ENCODE peak calls at places on chromosomes 6 and 20, in five cellular contexts. One of them, this sample, is unnamed.

GRCh38 chr6:145878591-145879295 is 64.1 kb upstream of the FBXO30 start:
- DNase-seq in GM23248: peak; percentile 55
- DNase-seq in Panc1: no peak
- DNase-seq in aorta: no peak
- DNase-seq in upper lobe of right lung: no peak
- DNase-seq in this sample: no peak

GRCh38 chr6:22636450-22636849 is 67.1 kb downstream of the HDGFL1 start:
- DNase-seq in GM23248: no peak
- DNase-seq in Panc1: no peak
- DNase-seq in aorta: no peak
- DNase-seq in upper lobe of right lung: no peak
- DNase-seq in this sample: no peak

GRCh38 chr6:109379706-109380105 is 2.6 kb downstream of the CD164 start:
- DNase-seq in GM23248: peak; percentile 61
- DNase-seq in Panc1: no peak
- DNase-seq in aorta: no peak
- DNase-seq in upper lobe of right lung: no peak
- DNase-seq in this sample: no peak

GRCh38 chr20:4406627-4407026 is 315.1 kb upstream of the PRND start:
- DNase-seq in GM23248: peak; percentile 96
- DNase-seq in Panc1: no peak
- DNase-seq in aorta: no peak
- DNase-seq in upper lobe of right lung: no peak
- DNase-seq in this sample: peak; percentile 64

GRCh38 chr6:18235524-18235923 is 28.8 kb downstream of the DEK start:
- DNase-seq in GM23248: no peak
- DNase-seq in Panc1: no peak
- DNase-seq in aorta: no peak
- DNase-seq in upper lobe of right lung: no peak
- DNase-seq in this sample: no peak

GRCh38 chr20:11676618-11677289 is 240.9 kb upstream of the BTBD3 start:
- DNase-seq in GM23248: peak; percentile 68
- DNase-seq in Panc1: peak; percentile 8
- DNase-seq in aorta: no peak
- DNase-seq in upper lobe of right lung: no peak
- DNase-seq in this sample: no peak

GRCh38 chr6:6559994-6560393 is 28.5 kb upstream of the LY86 start:
- DNase-seq in GM23248: no peak
- DNase-seq in Panc1: no peak
- DNase-seq in aorta: no peak
- DNase-seq in upper lobe of right lung: no peak
- DNase-seq in this sample: no peak

GRCh38 chr6:101830501-101831031 is 437.1 kb downstream of the GRIK2 start:
- DNase-seq in GM23248: peak; percentile 40
- DNase-seq in Panc1: no peak
- DNase-seq in aorta: no peak
- DNase-seq in upper lobe of right lung: no peak
- DNase-seq in this sample: peak; percentile 5

GRCh38 chr6:132830236-132830799 is 15.9 kb downstream of the RPS12 start:
- DNase-seq in GM23248: peak; percentile 69
- DNase-seq in Panc1: no peak
- DNase-seq in aorta: no peak
- DNase-seq in upper lobe of right lung: no peak
- DNase-seq in this sample: no peak

GRCh38 chr6:113734886-113735481 is 122.2 kb upstream of the MARCKS start:
- DNase-seq in GM23248: peak; percentile 60
- DNase-seq in Panc1: no peak
- DNase-seq in aorta: no peak
- DNase-seq in upper lobe of right lung: no peak
- DNase-seq in this sample: peak; percentile 24

GRCh38 chr6:4464638-4465037 is 311.6 kb upstream of the CDYL start:
- DNase-seq in GM23248: no peak
- DNase-seq in Panc1: no peak
- DNase-seq in aorta: no peak
- DNase-seq in upper lobe of right lung: no peak
- DNase-seq in this sample: no peak

GRCh38 chr6:160118620-160119234 is 2.9 kb upstream of the SLC22A1 start:
- DNase-seq in GM23248: no peak
- DNase-seq in Panc1: no peak
- DNase-seq in aorta: no peak
- DNase-seq in upper lobe of right lung: peak; percentile 45
- DNase-seq in this sample: no peak

GRCh38 chr6:7617954-7618764 is 28.2 kb downstream of the SNRNP48 start:
- DNase-seq in GM23248: peak; percentile 94
- DNase-seq in Panc1: no peak
- DNase-seq in aorta: peak; percentile 75
- DNase-seq in upper lobe of right lung: peak; percentile 73
- DNase-seq in this sample: peak; percentile 80

GRCh38 chr20:21504323-21504722 is 9.5 kb downstream of the NKX2-2 start:
- DNase-seq in GM23248: no peak
- DNase-seq in Panc1: no peak
- DNase-seq in aorta: no peak
- DNase-seq in upper lobe of right lung: no peak
- DNase-seq in this sample: no peak

GRCh38 chr6:127118505-127119360 is at the start of gene RSPO3:
- DNase-seq in GM23248: peak; percentile 71
- DNase-seq in Panc1: no peak
- DNase-seq in aorta: peak; percentile 43
- DNase-seq in upper lobe of right lung: peak; percentile 70
- DNase-seq in this sample: no peak

GRCh38 chr20:33442136-33443005 is 1.2 kb downstream of the SNTA1 start:
- DNase-seq in GM23248: no peak
- DNase-seq in Panc1: no peak
- DNase-seq in aorta: no peak
- DNase-seq in upper lobe of right lung: no peak
- DNase-seq in this sample: no peak

GRCh38 chr6:126063512-126064146 is 77.3 kb downstream of the TRMT11 start:
- DNase-seq in GM23248: no peak
- DNase-seq in Panc1: no peak
- DNase-seq in aorta: no peak
- DNase-seq in upper lobe of right lung: no peak
- DNase-seq in this sample: no peak

GRCh38 chr6:160973856-160974255 is 17.7 kb upstream of the MAP3K4 start:
- DNase-seq in GM23248: peak; percentile 84
- DNase-seq in Panc1: no peak
- DNase-seq in aorta: no peak
- DNase-seq in upper lobe of right lung: no peak
- DNase-seq in this sample: no peak

GRCh38 chr20:59010995-59011873 is 4.2 kb upstream of the CTSZ start:
- DNase-seq in GM23248: peak; percentile 91
- DNase-seq in Panc1: no peak
- DNase-seq in aorta: peak; percentile 85
- DNase-seq in upper lobe of right lung: no peak
- DNase-seq in this sample: peak; percentile 27

GRCh38 chr20:45359406-45360148 is 3.4 kb upstream of the SYS1 start:
- DNase-seq in GM23248: peak; percentile 23
- DNase-seq in Panc1: no peak
- DNase-seq in aorta: no peak
- DNase-seq in upper lobe of right lung: no peak
- DNase-seq in this sample: no peak

GRCh38 chr6:52063584-52064400 is 23.6 kb downstream of the PKHD1 start:
- DNase-seq in GM23248: peak; percentile 57
- DNase-seq in Panc1: no peak
- DNase-seq in aorta: no peak
- DNase-seq in upper lobe of right lung: no peak
- DNase-seq in this sample: no peak

GRCh38 chr6:22072939-22073338 is 223.9 kb downstream of the PRL start:
- DNase-seq in GM23248: peak; percentile 7
- DNase-seq in Panc1: no peak
- DNase-seq in aorta: no peak
- DNase-seq in upper lobe of right lung: no peak
- DNase-seq in this sample: no peak

GRCh38 chr20:44780226-44780625 is 30.1 kb downstream of the RIMS4 start:
- DNase-seq in GM23248: peak; percentile 73
- DNase-seq in Panc1: no peak
- DNase-seq in aorta: no peak
- DNase-seq in upper lobe of right lung: no peak
- DNase-seq in this sample: no peak

GRCh38 chr6:109381007-109381746 is 1.1 kb downstream of the CD164 start:
- DNase-seq in GM23248: peak; percentile 59
- DNase-seq in Panc1: no peak
- DNase-seq in aorta: no peak
- DNase-seq in upper lobe of right lung: no peak
- DNase-seq in this sample: no peak

GRCh38 chr20:7798176-7798575 is 142.1 kb downstream of the HAO1 start:
- DNase-seq in GM23248: peak; percentile 20
- DNase-seq in Panc1: no peak
- DNase-seq in aorta: no peak
- DNase-seq in upper lobe of right lung: no peak
- DNase-seq in this sample: no peak

GRCh38 chr6:9408718-9409117 is 973.4 kb upstream of the SLC35B3 start:
- DNase-seq in GM23248: peak; percentile 34
- DNase-seq in Panc1: no peak
- DNase-seq in aorta: no peak
- DNase-seq in upper lobe of right lung: no peak
- DNase-seq in this sample: no peak

GRCh38 chr20:40970218-40970617 is 58.4 kb upstream of the TOP1 start:
- DNase-seq in GM23248: no peak
- DNase-seq in Panc1: no peak
- DNase-seq in aorta: no peak
- DNase-seq in upper lobe of right lung: no peak
- DNase-seq in this sample: no peak

GRCh38 chr20:51584116-51584515 is 41.6 kb upstream of the NFATC2 start:
- DNase-seq in GM23248: no peak
- DNase-seq in Panc1: no peak
- DNase-seq in aorta: no peak
- DNase-seq in upper lobe of right lung: no peak
- DNase-seq in this sample: no peak

GRCh38 chr6:54579011-54579410 is 267.6 kb upstream of the FAM83B start:
- DNase-seq in GM23248: peak; percentile 18
- DNase-seq in Panc1: no peak
- DNase-seq in aorta: no peak
- DNase-seq in upper lobe of right lung: no peak
- DNase-seq in this sample: no peak

DNA sequence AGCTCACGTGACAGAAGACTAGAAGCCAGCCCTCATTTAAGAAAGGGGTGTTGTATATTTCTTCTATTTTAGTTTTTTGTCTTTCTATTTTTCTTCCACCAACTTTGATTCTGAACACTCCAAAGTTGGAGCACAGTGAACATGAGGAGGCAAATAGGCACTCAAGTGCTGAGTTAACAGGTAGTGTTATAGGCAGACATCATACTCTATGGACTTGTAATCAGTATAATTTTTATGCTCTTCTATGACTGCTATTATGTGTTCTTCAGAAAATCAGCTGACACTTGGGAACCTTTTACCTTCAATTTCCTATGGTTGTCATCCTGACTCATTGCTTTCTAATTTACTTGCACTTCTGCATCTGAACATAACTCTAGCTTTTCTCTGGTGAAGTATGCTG is 396.3 kb upstream of the EYS start:
- DNase-seq in GM23248: no peak
- DNase-seq in Panc1: no peak
- DNase-seq in aorta: no peak
- DNase-seq in upper lobe of right lung: no peak
- DNase-seq in this sample: no peak
- H3K27ac ChIP-seq in GM23248: no peak overlapping the region
- H3K27ac ChIP-seq in Panc1: no peak overlapping the region
- H3K27ac ChIP-seq in aorta: no peak overlapping the region
- H3K27ac ChIP-seq in upper lobe of right lung: no peak overlapping the region
- H3K27ac ChIP-seq in this sample: no peak overlapping the region

DNA sequence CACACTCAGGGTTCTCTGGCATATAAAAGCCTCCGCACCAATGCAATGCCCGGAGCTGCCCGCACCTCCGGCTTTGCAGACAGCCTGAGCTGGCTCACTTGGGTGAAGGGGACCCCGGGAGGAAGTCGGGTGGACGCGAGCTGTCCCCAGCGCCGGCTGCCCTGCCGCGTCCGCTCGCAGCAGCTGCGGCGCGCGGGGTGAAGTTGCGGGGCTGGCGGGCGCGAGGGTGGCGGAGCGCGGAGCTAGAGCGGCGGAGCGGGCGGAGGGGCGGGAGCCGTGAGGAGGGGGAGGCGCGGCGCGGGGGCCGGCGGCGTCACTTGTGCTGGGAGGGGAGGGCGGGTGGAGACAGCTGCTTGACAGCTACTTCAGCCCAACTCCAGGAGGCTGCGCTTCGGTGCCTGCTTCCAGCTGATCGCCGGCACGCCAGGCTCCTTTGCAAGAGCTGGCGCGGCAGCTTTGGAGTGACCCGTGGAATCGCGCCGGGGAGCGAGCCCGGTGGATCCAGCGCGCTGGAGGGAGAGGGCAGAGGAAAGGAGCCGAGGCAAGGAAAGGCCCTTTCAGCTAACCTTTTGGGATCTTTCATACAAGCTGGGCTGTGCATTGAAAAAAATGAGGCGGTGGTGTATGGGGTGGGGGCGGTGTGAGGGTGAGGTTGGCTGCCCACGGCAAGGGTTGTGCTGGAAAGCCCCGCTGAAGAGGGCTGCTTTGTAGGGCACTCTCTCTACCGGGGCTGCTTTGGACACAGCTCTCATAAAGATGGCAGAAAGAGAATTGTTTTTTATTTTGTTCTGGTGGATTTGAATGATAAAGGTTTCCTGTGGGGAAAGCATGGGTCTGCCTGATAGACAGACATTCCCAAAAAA is 24.7 kb downstream of the RIPOR2 start:
- DNase-seq in GM23248: peak; percentile 77
- DNase-seq in Panc1: no peak
- DNase-seq in aorta: peak; percentile 62
- DNase-seq in upper lobe of right lung: peak; percentile 84
- DNase-seq in this sample: no peak
- H3K27ac ChIP-seq in GM23248: no peak overlapping the region
- H3K27ac ChIP-seq in Panc1: no peak overlapping the region
- H3K27ac ChIP-seq in aorta: no peak overlapping the region
- H3K27ac ChIP-seq in upper lobe of right lung: peak overlapping the region; percentile 47
- H3K27ac ChIP-seq in this sample: no peak overlapping the region

DNA sequence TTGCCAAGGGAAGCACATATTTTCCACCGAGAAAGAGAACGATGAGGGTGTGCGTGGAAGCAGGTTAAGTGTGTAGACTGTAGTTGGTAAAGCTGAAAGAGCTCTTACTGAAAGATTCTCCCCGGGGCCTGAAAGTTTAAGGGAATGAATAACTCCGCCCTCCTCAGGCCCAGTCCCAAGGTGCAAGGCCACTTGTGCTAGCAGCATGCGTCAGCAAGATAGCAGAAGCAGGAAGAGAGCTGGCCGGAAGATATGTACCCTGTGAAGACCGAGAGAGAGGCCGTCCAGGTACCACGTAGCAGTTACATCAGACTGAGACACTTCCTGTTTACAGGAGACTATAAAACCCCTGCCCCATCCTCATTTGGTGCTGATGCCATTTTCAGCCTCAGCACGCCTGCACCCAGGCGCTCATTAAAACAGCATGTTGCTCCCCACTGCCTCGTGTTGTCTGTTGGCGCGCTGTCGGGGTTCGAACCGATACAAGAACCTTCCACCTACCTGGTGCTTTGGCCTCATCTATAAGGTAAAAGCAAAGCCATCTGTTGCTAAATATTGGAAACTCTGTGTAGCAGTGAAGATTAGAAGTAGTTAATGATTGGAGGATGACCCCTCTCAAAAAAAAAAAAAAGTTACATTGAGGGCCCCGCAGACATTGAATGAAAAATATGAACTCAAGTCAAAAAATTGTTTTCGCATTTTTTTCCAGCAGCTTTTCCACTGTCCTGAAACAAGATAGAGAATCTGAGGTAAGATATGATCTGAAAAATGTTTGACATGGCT is 18.6 kb upstream of the FAM135A start:
- DNase-seq in GM23248: no peak
- DNase-seq in Panc1: no peak
- DNase-seq in aorta: no peak
- DNase-seq in upper lobe of right lung: peak; percentile 71
- DNase-seq in this sample: no peak
- H3K27ac ChIP-seq in GM23248: no peak overlapping the region
- H3K27ac ChIP-seq in Panc1: no peak overlapping the region
- H3K27ac ChIP-seq in aorta: no peak overlapping the region
- H3K27ac ChIP-seq in upper lobe of right lung: no peak overlapping the region
- H3K27ac ChIP-seq in this sample: no peak overlapping the region

GRCh38 chr6:44250718-44251123 is 3.8 kb downstream of the HSP90AB1 start:
- DNase-seq in GM23248: no peak
- DNase-seq in Panc1: no peak
- DNase-seq in aorta: no peak
- DNase-seq in upper lobe of right lung: no peak
- DNase-seq in this sample: no peak
- H3K27ac ChIP-seq in GM23248: peak overlapping the region; percentile 30
- H3K27ac ChIP-seq in Panc1: peak overlapping the region; percentile 68
- H3K27ac ChIP-seq in aorta: no peak overlapping the region
- H3K27ac ChIP-seq in upper lobe of right lung: no peak overlapping the region
- H3K27ac ChIP-seq in this sample: peak overlapping the region; percentile 91

This sample was measured in epithelial cell of prostate.